ENCODE peak calls at places on chromosomes 12 and 14, in six cellular contexts. One of them, this sample, is unnamed.

GRCh38 chr12:76032043-76032981 is 736 bp upstream of the PHLDA1 start:
- DNase-seq in NCI-H524 treated with DMSO at 0.1 percent for 48 hours: no peak
- DNase-seq in A549: peak; percentile 46
- DNase-seq in retinal pigment epithelial cell: no peak
- DNase-seq in GM03348: peak; percentile 68
- DNase-seq in erythroblast: peak; percentile 72
- DNase-seq in this sample: peak; percentile 67

GRCh38 chr14:78697341-78697740 is 527.2 kb downstream of the NRXN3 start:
- DNase-seq in NCI-H524 treated with DMSO at 0.1 percent for 48 hours: peak; percentile 42
- DNase-seq in A549: peak; percentile 7
- DNase-seq in retinal pigment epithelial cell: peak; percentile 38
- DNase-seq in GM03348: peak; percentile 48
- DNase-seq in erythroblast: peak; percentile 4
- DNase-seq in this sample: no peak

GRCh38 chr12:46160081-46160980 is 108.5 kb downstream of the SLC38A1 start:
- DNase-seq in NCI-H524 treated with DMSO at 0.1 percent for 48 hours: peak; percentile 38
- DNase-seq in A549: no peak
- DNase-seq in retinal pigment epithelial cell: peak; percentile 96
- DNase-seq in GM03348: peak; percentile 60
- DNase-seq in erythroblast: no peak
- DNase-seq in this sample: peak; percentile 16

GRCh38 chr12:49813131-49813530 is 15.1 kb downstream of the NCKAP5L start:
- DNase-seq in NCI-H524 treated with DMSO at 0.1 percent for 48 hours: no peak
- DNase-seq in A549: no peak
- DNase-seq in retinal pigment epithelial cell: no peak
- DNase-seq in GM03348: no peak
- DNase-seq in erythroblast: no peak
- DNase-seq in this sample: no peak

GRCh38 chr12:101823891-101824290 is 6.9 kb downstream of the GNPTAB start:
- DNase-seq in NCI-H524 treated with DMSO at 0.1 percent for 48 hours: peak; percentile 79
- DNase-seq in A549: peak; percentile 82
- DNase-seq in retinal pigment epithelial cell: no peak
- DNase-seq in GM03348: peak; percentile 26
- DNase-seq in erythroblast: peak; percentile 93
- DNase-seq in this sample: peak; percentile 28

GRCh38 chr14:67413806-67414769 is 2.1 kb upstream of the PLEK2 start:
- DNase-seq in NCI-H524 treated with DMSO at 0.1 percent for 48 hours: no peak
- DNase-seq in A549: peak; percentile 73
- DNase-seq in retinal pigment epithelial cell: no peak
- DNase-seq in GM03348: peak; percentile 74
- DNase-seq in erythroblast: peak; percentile 42
- DNase-seq in this sample: peak; percentile 85

GRCh38 chr14:103546651-103547454 is 15.6 kb downstream of the BAG5 start:
- DNase-seq in NCI-H524 treated with DMSO at 0.1 percent for 48 hours: no peak
- DNase-seq in A549: peak; percentile 83
- DNase-seq in retinal pigment epithelial cell: no peak
- DNase-seq in GM03348: peak; percentile 79
- DNase-seq in erythroblast: peak; percentile 62
- DNase-seq in this sample: peak; percentile 80

GRCh38 chr14:94239416-94239815 is 53.7 kb downstream of the SERPINA10 start:
- DNase-seq in NCI-H524 treated with DMSO at 0.1 percent for 48 hours: no peak
- DNase-seq in A549: no peak
- DNase-seq in retinal pigment epithelial cell: no peak
- DNase-seq in GM03348: no peak
- DNase-seq in erythroblast: no peak
- DNase-seq in this sample: no peak

GRCh38 chr12:122028601-122029560 is 7.2 kb downstream of the BCL7A start:
- DNase-seq in NCI-H524 treated with DMSO at 0.1 percent for 48 hours: no peak
- DNase-seq in A549: no peak
- DNase-seq in retinal pigment epithelial cell: no peak
- DNase-seq in GM03348: no peak
- DNase-seq in erythroblast: no peak
- DNase-seq in this sample: no peak

GRCh38 chr12:111063296-111064026 is 143.1 kb upstream of the MYL2 start:
- DNase-seq in NCI-H524 treated with DMSO at 0.1 percent for 48 hours: no peak
- DNase-seq in A549: peak; percentile 72
- DNase-seq in retinal pigment epithelial cell: no peak
- DNase-seq in GM03348: peak; percentile 63
- DNase-seq in erythroblast: no peak
- DNase-seq in this sample: no peak

GRCh38 chr14:106491851-106492250 is 965.5 kb downstream of the TMEM121 start:
- DNase-seq in NCI-H524 treated with DMSO at 0.1 percent for 48 hours: no peak
- DNase-seq in A549: no peak
- DNase-seq in retinal pigment epithelial cell: no peak
- DNase-seq in GM03348: no peak
- DNase-seq in erythroblast: no peak
- DNase-seq in this sample: no peak

GRCh38 chr12:5556033-5556614 is 124.2 kb downstream of the NTF3 start:
- DNase-seq in NCI-H524 treated with DMSO at 0.1 percent for 48 hours: no peak
- DNase-seq in A549: peak; percentile 17
- DNase-seq in retinal pigment epithelial cell: no peak
- DNase-seq in GM03348: no peak
- DNase-seq in erythroblast: no peak
- DNase-seq in this sample: no peak

GRCh38 chr14:70398280-70398679 is 18.6 kb downstream of the SYNJ2BP start:
- DNase-seq in NCI-H524 treated with DMSO at 0.1 percent for 48 hours: no peak
- DNase-seq in A549: no peak
- DNase-seq in retinal pigment epithelial cell: no peak
- DNase-seq in GM03348: no peak
- DNase-seq in erythroblast: no peak
- DNase-seq in this sample: no peak

GRCh38 chr14:81464253-81465001 is 64.3 kb upstream of the STON2 start:
- DNase-seq in NCI-H524 treated with DMSO at 0.1 percent for 48 hours: peak; percentile 77
- DNase-seq in A549: peak; percentile 60
- DNase-seq in retinal pigment epithelial cell: no peak
- DNase-seq in GM03348: peak; percentile 69
- DNase-seq in erythroblast: peak; percentile 74
- DNase-seq in this sample: peak; percentile 51

GRCh38 chr14:33765251-33765650 is 185.6 kb downstream of the EGLN3 start:
- DNase-seq in NCI-H524 treated with DMSO at 0.1 percent for 48 hours: peak; percentile 68
- DNase-seq in A549: no peak
- DNase-seq in retinal pigment epithelial cell: peak; percentile 40
- DNase-seq in GM03348: no peak
- DNase-seq in erythroblast: no peak
- DNase-seq in this sample: no peak

GRCh38 chr12:116484807-116485206 is 74.4 kb upstream of the MAP1LC3B2 start:
- DNase-seq in NCI-H524 treated with DMSO at 0.1 percent for 48 hours: no peak
- DNase-seq in A549: no peak
- DNase-seq in retinal pigment epithelial cell: no peak
- DNase-seq in GM03348: no peak
- DNase-seq in erythroblast: no peak
- DNase-seq in this sample: no peak

GRCh38 chr12:1932264-1932777 is 13.9 kb upstream of the CACNA2D4 start:
- DNase-seq in NCI-H524 treated with DMSO at 0.1 percent for 48 hours: no peak
- DNase-seq in A549: no peak
- DNase-seq in retinal pigment epithelial cell: peak; percentile 63
- DNase-seq in GM03348: peak; percentile 33
- DNase-seq in erythroblast: no peak
- DNase-seq in this sample: peak; percentile 56

GRCh38 chr12:96237465-96238077 is 43.4 kb downstream of the ELK3 start:
- DNase-seq in NCI-H524 treated with DMSO at 0.1 percent for 48 hours: no peak
- DNase-seq in A549: no peak
- DNase-seq in retinal pigment epithelial cell: no peak
- DNase-seq in GM03348: peak; percentile 89
- DNase-seq in erythroblast: no peak
- DNase-seq in this sample: peak; percentile 92

GRCh38 chr14:61240206-61240605 is 40.9 kb downstream of the TMEM30B start:
- DNase-seq in NCI-H524 treated with DMSO at 0.1 percent for 48 hours: no peak
- DNase-seq in A549: no peak
- DNase-seq in retinal pigment epithelial cell: no peak
- DNase-seq in GM03348: no peak
- DNase-seq in erythroblast: no peak
- DNase-seq in this sample: no peak

GRCh38 chr12:1605129-1606020 is 11.0 kb upstream of the FBXL14 start:
- DNase-seq in NCI-H524 treated with DMSO at 0.1 percent for 48 hours: peak; percentile 13
- DNase-seq in A549: peak; percentile 86
- DNase-seq in retinal pigment epithelial cell: no peak
- DNase-seq in GM03348: peak; percentile 80
- DNase-seq in erythroblast: peak; percentile 87
- DNase-seq in this sample: peak; percentile 73

GRCh38 chr14:58703149-58703509 is 65.4 kb downstream of the DACT1 start:
- DNase-seq in NCI-H524 treated with DMSO at 0.1 percent for 48 hours: no peak
- DNase-seq in A549: no peak
- DNase-seq in retinal pigment epithelial cell: no peak
- DNase-seq in GM03348: no peak
- DNase-seq in erythroblast: no peak
- DNase-seq in this sample: no peak

GRCh38 chr12:57127710-57128518 is at the start of gene LRP1:
- DNase-seq in NCI-H524 treated with DMSO at 0.1 percent for 48 hours: no peak
- DNase-seq in A549: peak; percentile 89
- DNase-seq in retinal pigment epithelial cell: no peak
- DNase-seq in GM03348: peak; percentile 94
- DNase-seq in erythroblast: peak; percentile 65
- DNase-seq in this sample: peak; percentile 91

GRCh38 chr14:55712505-55712904 is 132.5 kb downstream of the KTN1 start:
- DNase-seq in NCI-H524 treated with DMSO at 0.1 percent for 48 hours: no peak
- DNase-seq in A549: no peak
- DNase-seq in retinal pigment epithelial cell: no peak
- DNase-seq in GM03348: no peak
- DNase-seq in erythroblast: no peak
- DNase-seq in this sample: no peak

GRCh38 chr14:104318558-104319488 is 180.4 kb downstream of the KIF26A start:
- DNase-seq in NCI-H524 treated with DMSO at 0.1 percent for 48 hours: no peak
- DNase-seq in A549: no peak
- DNase-seq in retinal pigment epithelial cell: no peak
- DNase-seq in GM03348: no peak
- DNase-seq in erythroblast: no peak
- DNase-seq in this sample: no peak

GRCh38 chr12:105418232-105418631 is 87.7 kb downstream of the C12orf75 start:
- DNase-seq in NCI-H524 treated with DMSO at 0.1 percent for 48 hours: no peak
- DNase-seq in A549: peak; percentile 21
- DNase-seq in retinal pigment epithelial cell: peak; percentile 80
- DNase-seq in GM03348: peak; percentile 91
- DNase-seq in erythroblast: no peak
- DNase-seq in this sample: peak; percentile 77

GRCh38 chr12:53345486-53346195 is 9.5 kb upstream of the SP7 start:
- DNase-seq in NCI-H524 treated with DMSO at 0.1 percent for 48 hours: peak; percentile 43
- DNase-seq in A549: no peak
- DNase-seq in retinal pigment epithelial cell: no peak
- DNase-seq in GM03348: peak; percentile 85
- DNase-seq in erythroblast: no peak
- DNase-seq in this sample: peak; percentile 74

GRCh38 chr12:104768033-104768432 is 190.1 kb downstream of the SLC41A2 start:
- DNase-seq in NCI-H524 treated with DMSO at 0.1 percent for 48 hours: no peak
- DNase-seq in A549: no peak
- DNase-seq in retinal pigment epithelial cell: no peak
- DNase-seq in GM03348: no peak
- DNase-seq in erythroblast: no peak
- DNase-seq in this sample: no peak

GRCh38 chr12:20063116-20063515 is 305.2 kb upstream of the PDE3A start:
- DNase-seq in NCI-H524 treated with DMSO at 0.1 percent for 48 hours: no peak
- DNase-seq in A549: no peak
- DNase-seq in retinal pigment epithelial cell: peak; percentile 75
- DNase-seq in GM03348: peak; percentile 22
- DNase-seq in erythroblast: no peak
- DNase-seq in this sample: no peak

GRCh38 chr14:50237448-50237847 is 6.1 kb upstream of the SOS2 start:
- DNase-seq in NCI-H524 treated with DMSO at 0.1 percent for 48 hours: no peak
- DNase-seq in A549: no peak
- DNase-seq in retinal pigment epithelial cell: no peak
- DNase-seq in GM03348: no peak
- DNase-seq in erythroblast: no peak
- DNase-seq in this sample: no peak

GRCh38 chr12:66538970-66539369 is 139.9 kb downstream of the GRIP1 start:
- DNase-seq in NCI-H524 treated with DMSO at 0.1 percent for 48 hours: no peak
- DNase-seq in A549: no peak
- DNase-seq in retinal pigment epithelial cell: no peak
- DNase-seq in GM03348: no peak
- DNase-seq in erythroblast: no peak
- DNase-seq in this sample: no peak

GRCh38 chr12:120539303-120539702 is 5.1 kb downstream of the RNF10 start:
- DNase-seq in NCI-H524 treated with DMSO at 0.1 percent for 48 hours: no peak
- DNase-seq in A549: no peak
- DNase-seq in retinal pigment epithelial cell: no peak
- DNase-seq in GM03348: no peak
- DNase-seq in erythroblast: peak; percentile 77
- DNase-seq in this sample: peak; percentile 27

GRCh38 chr14:20615996-20616395 is 24.8 kb upstream of the RNASE12 start:
- DNase-seq in NCI-H524 treated with DMSO at 0.1 percent for 48 hours: no peak
- DNase-seq in A549: no peak
- DNase-seq in retinal pigment epithelial cell: no peak
- DNase-seq in GM03348: no peak
- DNase-seq in erythroblast: no peak
- DNase-seq in this sample: no peak

GRCh38 chr14:92540472-92541048 is 27.0 kb downstream of the RIN3 start:
- DNase-seq in NCI-H524 treated with DMSO at 0.1 percent for 48 hours: no peak
- DNase-seq in A549: peak; percentile 77
- DNase-seq in retinal pigment epithelial cell: peak; percentile 94
- DNase-seq in GM03348: peak; percentile 90
- DNase-seq in erythroblast: no peak
- DNase-seq in this sample: peak; percentile 90

GRCh38 chr14:69318241-69318640 is 58.3 kb downstream of the GALNT16 start:
- DNase-seq in NCI-H524 treated with DMSO at 0.1 percent for 48 hours: no peak
- DNase-seq in A549: no peak
- DNase-seq in retinal pigment epithelial cell: no peak
- DNase-seq in GM03348: peak; percentile 2
- DNase-seq in erythroblast: no peak
- DNase-seq in this sample: no peak

GRCh38 chr12:110243227-110243626 is 37.8 kb upstream of the ATP2A2 start:
- DNase-seq in NCI-H524 treated with DMSO at 0.1 percent for 48 hours: no peak
- DNase-seq in A549: no peak
- DNase-seq in retinal pigment epithelial cell: no peak
- DNase-seq in GM03348: no peak
- DNase-seq in erythroblast: no peak
- DNase-seq in this sample: no peak